ENCODE peak calls at places on chromosomes 5 and 9, in eight cellular contexts. M, T, A, X, G, V, B and H are unnamed samples.

GRCh38 chr9:2570615-2571479 is 50.7 kb upstream of the VLDLR start:
- DNase-seq in X (peak; percentile 90), G (peak; percentile 49), B (no peak), V (peak; percentile 75), T (peak; percentile 93), M (peak; percentile 95), A (no peak), H (no peak)

GRCh38 chr5:6435356-6435755 is 13.3 kb upstream of the UBE2QL1 start:
- DNase-seq in B (no peak), M (peak; percentile 63), A (no peak), G (no peak), V (no peak), T (no peak), X (no peak), H (peak; percentile 49)

GRCh38 chr5:68216737-68217231 is 1.2 kb downstream of the PIK3R1 start:
- DNase-seq in G (peak; percentile 50), X (no peak), T (no peak), V (no peak), A (no peak), B (peak; percentile 21), M (no peak), H (no peak)

GRCh38 chr9:89436963-89437625 is 60.8 kb downstream of the SEMA4D start:
- DNase-seq in B (no peak), T (no peak), X (no peak), G (no peak), V (no peak), A (no peak), M (no peak), H (no peak)

GRCh38 chr9:121383715-121384114 is 13.7 kb upstream of the STOM start:
- DNase-seq in V (no peak), G (no peak), T (no peak), B (no peak), M (no peak), X (no peak), A (no peak), H (no peak)

GRCh38 chr9:87678650-87679355 is 47.1 kb upstream of the CTSL start:
- DNase-seq in V (peak; percentile 55), M (peak; percentile 77), A (peak; percentile 92), T (peak; percentile 47), X (peak; percentile 48), G (peak; percentile 81), B (peak; percentile 65), H (peak; percentile 84)

GRCh38 chr9:71243951-71244350 is 122.5 kb upstream of the TRPM3 start:
- DNase-seq in X (no peak), M (peak; percentile 20), A (no peak), T (no peak), B (peak; percentile 54), G (no peak), V (no peak), H (no peak)

GRCh38 chr5:77486344-77486962 is 5.7 kb downstream of the WDR41 start:
- DNase-seq in B (no peak), X (peak; percentile 35), M (no peak), G (no peak), V (no peak), A (no peak), T (no peak), H (no peak)

GRCh38 chr5:10439692-10440091 is 2.0 kb upstream of the ROPN1L start:
- DNase-seq in T (no peak), B (no peak), M (no peak), G (no peak), A (no peak), V (no peak), X (no peak), H (no peak)

GRCh38 chr5:141880961-141881801 is 3.0 kb upstream of the PCDH1 start:
- DNase-seq in G (no peak), X (no peak), M (no peak), B (no peak), A (no peak), V (no peak), T (no peak), H (peak; percentile 70)

GRCh38 chr5:141879941-141880738 is 1.9 kb upstream of the PCDH1 start:
- DNase-seq in B (no peak), M (no peak), X (no peak), A (peak; percentile 62), G (no peak), T (no peak), V (no peak), H (peak; percentile 93)

GRCh38 chr5:141877478-141878185 is 578 bp downstream of the PCDH1 start:
- DNase-seq in B (no peak), V (no peak), M (peak; percentile 14), X (no peak), T (no peak), A (no peak), G (peak; percentile 36), H (peak; percentile 90)

GRCh38 chr5:141878186-141878770 is at the start of gene PCDH1:
- DNase-seq in M (peak; percentile 74), T (no peak), V (peak; percentile 22), A (no peak), G (peak; percentile 29), B (no peak), X (peak; percentile 35), H (no peak)

GRCh38 chr5:141878771-141879759 is 855 bp upstream of the PCDH1 start:
- DNase-seq in G (peak; percentile 92), A (no peak), X (peak; percentile 86), M (peak; percentile 94), V (peak; percentile 84), B (peak; percentile 98), T (peak; percentile 88), H (peak; percentile 96)
- H3K4me1 ChIP-seq in G (peaks cover 32% of the 10 kb centered on the region), A (peaks cover 63% of the 10 kb centered on the region), X (peaks cover 8% of the 10 kb centered on the region), M (peaks cover 7% of the 10 kb centered on the region), V (no peaks in the 10 kb centered on the region), B (peaks cover 57% of the 10 kb centered on the region), T (peaks cover 24% of the 10 kb centered on the region), H (peaks cover 30% of the 10 kb centered on the region)

DNA sequence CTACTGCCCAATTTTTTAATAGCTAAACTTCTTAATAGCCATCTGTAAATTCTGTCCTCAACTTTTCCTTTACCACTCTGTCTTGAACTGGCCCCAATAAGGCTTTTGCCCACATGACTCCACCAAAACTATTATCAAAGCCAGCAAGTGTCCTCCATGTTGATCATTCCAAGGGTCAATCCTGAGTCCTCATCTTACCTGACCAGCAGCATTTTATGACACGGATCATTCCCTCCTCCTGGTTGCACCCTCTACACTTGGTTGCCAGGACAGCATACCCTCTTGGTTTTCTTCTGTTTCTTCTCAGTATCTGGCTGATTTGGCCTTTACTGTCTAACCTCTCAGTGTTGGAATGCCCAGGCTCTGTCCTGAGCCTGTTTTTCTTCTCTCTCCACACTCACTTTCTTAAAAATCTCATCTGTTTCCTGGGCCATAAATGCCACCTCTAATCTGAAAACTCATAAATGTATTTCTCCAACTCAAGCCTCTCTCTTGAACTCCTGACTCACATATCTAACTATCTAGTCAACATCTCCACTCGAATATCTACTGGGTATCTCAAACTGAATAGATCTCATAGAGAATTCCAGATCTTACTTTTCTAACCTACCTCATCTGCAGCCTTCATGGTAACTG is 40.0 kb upstream of the CDC42SE2 start:
- DNase-seq in A (no peak), B (no peak), X (no peak), G (no peak), M (no peak), V (no peak), T (no peak), H (no peak)
- H3K4me1 ChIP-seq in A (no peaks in the 10 kb centered on the region), B (no peaks in the 10 kb centered on the region), X (no peaks in the 10 kb centered on the region), G (peaks cover 2% of the 10 kb centered on the region), M (peaks cover 11% of the 10 kb centered on the region), V (no peaks in the 10 kb centered on the region), T (no peaks in the 10 kb centered on the region), H (no peaks in the 10 kb centered on the region)

DNA sequence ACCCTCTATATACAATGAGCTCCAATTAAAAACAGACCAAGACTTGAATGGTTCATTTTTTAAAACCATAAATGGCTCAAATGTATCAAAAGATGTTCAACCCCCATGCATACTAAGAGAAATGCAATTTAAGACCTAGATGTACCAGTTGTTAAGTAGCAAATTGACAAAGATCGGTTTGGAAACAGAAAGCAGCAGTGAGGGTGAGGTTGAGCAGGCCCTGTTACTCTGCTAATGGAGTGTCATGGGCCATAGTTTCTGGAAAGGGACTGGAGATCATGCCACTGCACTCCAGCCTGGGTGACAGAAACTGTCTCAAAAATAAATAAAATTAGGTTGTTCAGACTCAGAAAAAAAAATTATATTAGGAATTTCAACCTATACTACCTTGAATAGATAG is 55.0 kb downstream of the FNBP1 start:
- DNase-seq in G (no peak), X (no peak), T (no peak), V (no peak), A (no peak), B (no peak), M (no peak), H (no peak)
- H3K4me1 ChIP-seq in G (peaks cover 7% of the 10 kb centered on the region), X (no peaks in the 10 kb centered on the region), T (peaks cover 8% of the 10 kb centered on the region), V (no peaks in the 10 kb centered on the region), A (no peaks in the 10 kb centered on the region), B (no peaks in the 10 kb centered on the region), M (peaks cover 7% of the 10 kb centered on the region), H (peaks cover 38% of the 10 kb centered on the region)

GRCh38 chr9:131404987-131405386 is 11.1 kb downstream of the PRRC2B start:
- DNase-seq in A (no peak), V (no peak), X (no peak), M (no peak), G (no peak), T (no peak), B (no peak), H (no peak)
- H3K4me1 ChIP-seq in A (peaks cover 95% of the 10 kb centered on the region), V (peaks cover 27% of the 10 kb centered on the region), X (peaks cover 54% of the 10 kb centered on the region), M (peaks cover 73% of the 10 kb centered on the region), G (peaks cover 52% of the 10 kb centered on the region), T (peaks cover 100% of the 10 kb centered on the region), B (peaks cover 70% of the 10 kb centered on the region), H (peaks cover 100% of the 10 kb centered on the region)

GRCh38 chr5:149581192-149581861 is at the start of gene ARHGEF37:
- DNase-seq in B (peak; percentile 18), V (peak; percentile 88), M (peak; percentile 70), A (peak; percentile 95), G (peak; percentile 54), X (peak; percentile 86), T (peak; percentile 86), H (peak; percentile 83)
- H3K4me1 ChIP-seq in B (peaks cover 9% of the 10 kb centered on the region), V (peaks cover 15% of the 10 kb centered on the region), M (peaks cover 5% of the 10 kb centered on the region), A (peaks cover 31% of the 10 kb centered on the region), G (peaks cover 9% of the 10 kb centered on the region), X (peaks cover 14% of the 10 kb centered on the region), T (peaks cover 24% of the 10 kb centered on the region), H (peaks cover 36% of the 10 kb centered on the region)

DNA sequence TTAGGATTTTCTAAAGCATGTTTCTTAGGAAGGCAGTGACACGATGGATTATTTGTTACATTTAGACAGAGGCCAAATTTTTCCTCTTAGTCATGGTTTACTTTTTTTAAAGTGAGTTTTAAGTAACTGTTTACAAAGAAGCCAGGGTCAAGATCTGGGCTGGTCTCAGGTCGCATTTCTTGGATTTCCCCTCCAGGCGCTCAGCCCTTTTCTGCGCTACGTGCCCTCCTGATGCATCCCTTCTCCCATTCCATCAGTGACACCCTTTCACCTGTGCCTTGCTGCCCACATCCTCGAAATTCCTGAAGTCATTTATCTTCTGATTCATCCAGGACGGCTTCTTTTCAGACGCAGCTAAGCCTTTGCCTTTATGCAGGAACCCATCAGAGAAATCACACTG is 330.3 kb downstream of the IRX1 start:
- DNase-seq in X (no peak), G (no peak), T (no peak), V (no peak), B (no peak), M (no peak), A (no peak), H (no peak)
- H3K4me1 ChIP-seq in X (no peaks in the 10 kb centered on the region), G (no peaks in the 10 kb centered on the region), T (no peaks in the 10 kb centered on the region), V (no peaks in the 10 kb centered on the region), B (peaks cover 2% of the 10 kb centered on the region), M (no peaks in the 10 kb centered on the region), A (no peaks in the 10 kb centered on the region), H (no peaks in the 10 kb centered on the region)